ENCODE peak calls at places on chromosome X, in four cellular contexts. P is GM12878, V is K562, A is HepG2. F is an unnamed sample.

GRCh38 chrX:45756562-45756961 is 555.9 kb upstream of the DIPK2B start:
- DNase-seq in P (no peak), V (no peak), A (no peak), F (no peak)

GRCh38 chrX:149652232-149652981 is 20.8 kb upstream of the TMEM185A start:
- DNase-seq in P (no peak), V (no peak), A (no peak), F (no peak)

GRCh38 chrX:15204130-15204751 is 65.6 kb downstream of the ASB9 start:
- DNase-seq in P (peak), V (no peak), A (no peak), F (no peak)

GRCh38 chrX:119502727-119503483 is 34.7 kb downstream of the SLC25A5 start:
- DNase-seq in P (no peak), V (no peak), A (peak), F (no peak)

GRCh38 chrX:71911023-71911730 is 532 bp downstream of the NHSL2 start:
- DNase-seq in P (no peak), V (no peak), A (no peak), F (peak)

GRCh38 chrX:139112432-139112831 is 400.9 kb upstream of the FGF13 start:
- DNase-seq in P (no peak), V (no peak), A (no peak), F (no peak)

GRCh38 chrX:128805236-128805635 is 718.1 kb downstream of the SMARCA1 start:
- DNase-seq in P (no peak), V (no peak), A (no peak), F (no peak)

GRCh38 chrX:154797006-154797405 is 8.3 kb downstream of the MPP1 start:
- DNase-seq in P (no peak), V (no peak), A (no peak), F (no peak)

GRCh38 chrX:70226048-70226447 is 8.4 kb upstream of the AWAT1 start:
- DNase-seq in P (no peak), V (no peak), A (no peak), F (no peak)

GRCh38 chrX:97847885-97848679 is 964.4 kb downstream of the RPA4 start:
- DNase-seq in P (no peak), V (no peak), A (no peak), F (no peak)

GRCh38 chrX:9595131-9595530 is 130.3 kb downstream of the TBL1X start:
- DNase-seq in P (no peak), V (no peak), A (no peak), F (no peak)

GRCh38 chrX:46703980-46704379 is 54.9 kb downstream of the SLC9A7 start:
- DNase-seq in P (no peak), V (no peak), A (no peak), F (no peak)

GRCh38 chrX:31658360-31658759 is 586.5 kb upstream of the FTHL17 start:
- DNase-seq in P (no peak), V (peak), A (peak), F (peak)

GRCh38 chrX:103002576-103002975 is 61.4 kb downstream of the BEX1 start:
- DNase-seq in P (no peak), V (no peak), A (no peak), F (no peak)

GRCh38 chrX:111568356-111568755 is 56.9 kb downstream of the SERTM2 start:
- DNase-seq in P (no peak), V (peak), A (peak), F (peak)

GRCh38 chrX:8773117-8773516 is 28.1 kb downstream of the FAM9A start:
- DNase-seq in P (no peak), V (no peak), A (no peak), F (no peak)

GRCh38 chrX:125203737-125204578 is 115.7 kb upstream of the TEX13C start:
- DNase-seq in P (no peak), V (peak), A (no peak), F (no peak)

GRCh38 chrX:69388526-69388925 is 115.6 kb upstream of the NALF2 start:
- DNase-seq in P (no peak), V (no peak), A (no peak), F (no peak)

GRCh38 chrX:132615396-132616131 is 126.7 kb upstream of the MBNL3 start:
- DNase-seq in P (no peak), V (peak), A (peak), F (peak)

GRCh38 chrX:43386872-43387271 is 269.2 kb upstream of the MAOA start:
- DNase-seq in P (no peak), V (no peak), A (no peak), F (no peak)

GRCh38 chrX:2501246-2502102 is 698 bp upstream of the DHRSX start:
- DNase-seq in P (no peak), V (no peak), A (no peak), F (no peak)

GRCh38 chrX:142804085-142804484 is 221.6 kb upstream of the SPANXN4 start:
- DNase-seq in P (no peak), V (peak), A (no peak), F (peak)

GRCh38 chrX:148380614-148381561 is 119.5 kb upstream of the AFF2 start:
- DNase-seq in P (peak), V (no peak), A (no peak), F (no peak)

GRCh38 chrX:17550011-17550410 is 175.0 kb downstream of the NHS start:
- DNase-seq in P (no peak), V (no peak), A (no peak), F (no peak)

GRCh38 chrX:140141444-140142029 is 176.2 kb upstream of the CXorf66 start:
- DNase-seq in P (peak), V (peak), A (peak), F (peak)

GRCh38 chrX:45515262-45516215 is 314.9 kb upstream of the DIPK2B start:
- DNase-seq in P (no peak), V (peak), A (peak), F (peak)

GRCh38 chrX:40542972-40543371 is 37.8 kb upstream of the ATP6AP2 start:
- DNase-seq in P (no peak), V (no peak), A (no peak), F (no peak)
- TF ChIP-seq FOXK2 in P (no peak), V (no peak), A (no peak), F (no peak)

GRCh38 chrX:23511783-23512182 is 155.5 kb upstream of the PRDX4 start:
- DNase-seq in P (no peak), V (no peak), A (no peak), F (no peak)
- TF ChIP-seq FOXK2 in P (no peak), V (no peak), A (no peak), F (no peak)

GRCh38 chrX:121360280-121360679 is 312.9 kb downstream of the GLUD2 start:
- DNase-seq in P (no peak), V (no peak), A (no peak), F (no peak)

GRCh38 chrX:121356850-121357171 is 309.4 kb downstream of the GLUD2 start:
- DNase-seq in P (no peak), V (no peak), A (no peak), F (no peak)

DNA sequence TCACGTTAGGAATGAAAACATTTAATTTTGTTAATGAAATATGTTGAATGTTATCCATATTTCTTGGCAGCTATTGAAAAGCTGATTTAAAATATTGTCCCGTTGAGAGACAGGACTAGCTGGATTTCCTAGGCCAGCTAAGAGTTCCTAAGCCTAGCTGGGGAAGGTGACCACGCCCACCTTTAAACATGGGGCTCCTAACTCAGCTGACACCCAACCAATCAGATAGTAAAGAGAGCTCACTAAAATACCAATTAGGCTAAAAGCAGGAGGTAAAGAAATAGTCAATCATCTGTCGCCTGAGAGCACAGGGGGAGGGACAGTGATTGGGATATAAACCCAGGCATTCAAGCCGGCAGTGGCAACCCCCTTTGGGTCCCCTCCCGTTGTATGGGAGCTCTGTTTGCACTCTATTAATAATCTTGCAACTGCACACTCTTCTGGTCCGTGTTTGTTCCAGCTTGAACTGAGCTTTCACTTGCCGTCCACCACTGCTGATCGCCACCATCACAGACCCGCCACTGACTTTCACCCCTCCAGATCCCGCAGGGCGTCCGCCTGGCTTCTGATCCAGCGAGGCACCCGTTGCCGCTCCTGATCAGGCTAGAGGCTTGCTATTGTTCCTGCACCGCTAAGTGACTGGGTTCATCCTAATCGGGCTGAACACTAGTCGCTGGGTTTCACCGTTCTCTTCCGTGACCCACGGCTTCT is 308.9 kb downstream of the GLUD2 start:
- DNase-seq in P (no peak), V (peak), A (no peak), F (no peak)
- TF ChIP-seq FOXK2 in P (no peak), V (no peak), A (no peak), F (no peak)

DNA sequence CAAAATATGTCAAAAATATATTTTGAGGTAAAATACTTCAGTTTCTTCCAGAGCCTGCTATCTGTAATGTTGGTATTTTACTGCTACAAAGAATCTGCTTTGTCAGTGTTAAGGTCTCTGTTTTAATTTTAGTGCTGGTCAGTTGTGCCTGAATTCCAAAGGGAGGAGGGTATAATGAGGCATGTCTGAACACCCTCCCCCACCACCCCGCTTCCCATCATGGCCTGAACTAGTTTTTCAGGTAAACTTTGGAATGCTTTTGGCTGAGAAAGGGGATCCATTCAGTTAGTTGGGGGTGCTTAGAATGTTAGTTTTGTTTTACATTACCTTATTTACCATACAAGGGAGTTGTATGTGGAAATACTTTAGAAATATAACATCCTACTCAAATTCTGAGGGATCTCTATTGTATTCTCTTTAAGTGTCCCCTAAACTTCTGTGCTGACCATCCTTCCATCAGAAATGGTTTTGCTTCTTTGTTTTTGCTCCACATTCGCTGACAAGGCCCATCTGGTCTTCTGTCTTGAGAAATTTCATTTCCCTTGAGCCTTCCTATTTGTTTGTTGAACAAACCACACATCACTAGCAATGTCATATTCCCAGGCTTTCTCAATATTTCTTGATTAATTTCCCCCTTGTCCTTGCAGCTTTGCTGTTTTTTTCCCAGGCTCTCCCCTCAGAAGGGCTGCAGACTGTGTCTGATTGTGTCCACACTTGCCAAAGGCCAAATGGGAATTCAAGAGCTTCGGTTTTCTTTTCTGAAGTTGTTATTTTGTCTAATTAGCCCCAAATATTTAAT is 158.7 kb downstream of the MID1IP1 start:
- DNase-seq in P (no peak), V (no peak), A (no peak), F (no peak)
- TF ChIP-seq FOXK2 in P (no peak), V (no peak), A (no peak), F (no peak)

GRCh38 chrX:13383907-13384306 is 64.1 kb upstream of the ATXN3L start:
- DNase-seq in P (peak), V (no peak), A (no peak), F (no peak)

GRCh38 chrX:13386636-13387035 is 66.8 kb upstream of the ATXN3L start:
- DNase-seq in P (no peak), V (no peak), A (peak), F (no peak)

GRCh38 chrX:13386092-13386491 is 66.2 kb upstream of the ATXN3L start:
- DNase-seq in P (no peak), V (no peak), A (no peak), F (no peak)

GRCh38 chrX:13389501-13389900 is 69.6 kb upstream of the ATXN3L start:
- DNase-seq in P (no peak), V (no peak), A (no peak), F (no peak)

DNA sequence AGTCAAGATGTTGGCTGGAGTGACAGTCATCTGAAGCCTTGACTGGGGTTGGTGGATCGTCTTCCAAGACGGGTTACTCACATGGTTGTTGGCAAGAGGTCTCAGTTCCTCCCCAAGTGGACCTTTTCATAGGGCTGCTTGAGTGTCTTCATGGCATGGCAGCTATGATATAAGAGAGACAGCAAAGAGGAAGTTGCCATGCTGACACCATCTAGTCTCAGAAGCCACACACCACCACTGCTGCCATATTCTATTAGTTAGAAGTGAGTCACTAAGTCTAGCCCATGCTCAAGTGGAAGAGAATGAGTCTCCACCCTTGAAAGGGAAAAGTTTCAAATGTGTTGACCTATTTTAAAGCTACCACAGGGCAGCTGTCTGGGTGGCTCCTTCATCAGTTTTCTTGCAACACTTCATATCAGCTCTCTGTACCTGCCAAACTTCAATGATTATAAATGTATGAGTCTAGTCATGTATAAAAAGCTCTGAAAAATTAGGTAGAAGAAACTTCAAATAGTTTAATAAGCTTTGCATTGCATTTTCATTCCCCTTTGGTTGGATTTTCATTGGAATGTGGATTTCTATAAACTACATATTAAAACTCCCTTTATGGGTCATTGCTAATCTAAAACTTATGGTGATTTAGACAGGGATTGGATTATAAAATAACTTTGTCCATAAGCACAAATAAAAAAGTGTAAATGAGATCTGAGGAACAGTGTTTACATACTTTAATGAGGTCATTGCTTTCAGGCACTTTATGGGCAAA is 68.0 kb upstream of the ATXN3L start:
- DNase-seq in P (no peak), V (no peak), A (no peak), F (no peak)
- TF ChIP-seq FOXK2 in P (no peak), V (no peak), A (no peak), F (no peak)

GRCh38 chrX:136198010-136198409 is 50.7 kb downstream of the FHL1 start:
- DNase-seq in P (no peak), V (no peak), A (no peak), F (no peak)
- TF ChIP-seq FOXK2 in P (no peak), V (no peak), A (no peak), F (no peak)

GRCh38 chrX:106716004-106716403 is 10.5 kb upstream of the RNF128 start:
- DNase-seq in P (no peak), V (no peak), A (peak), F (no peak)

GRCh38 chrX:106716463-106716862 is 10.0 kb upstream of the RNF128 start:
- DNase-seq in P (no peak), V (no peak), A (no peak), F (no peak)

GRCh38 chrX:106718709-106719108 is 7.8 kb upstream of the RNF128 start:
- DNase-seq in P (no peak), V (no peak), A (peak), F (no peak)
- TF ChIP-seq FOXK2 in P (no peak), V (no peak), A (peak), F (no peak)

DNA sequence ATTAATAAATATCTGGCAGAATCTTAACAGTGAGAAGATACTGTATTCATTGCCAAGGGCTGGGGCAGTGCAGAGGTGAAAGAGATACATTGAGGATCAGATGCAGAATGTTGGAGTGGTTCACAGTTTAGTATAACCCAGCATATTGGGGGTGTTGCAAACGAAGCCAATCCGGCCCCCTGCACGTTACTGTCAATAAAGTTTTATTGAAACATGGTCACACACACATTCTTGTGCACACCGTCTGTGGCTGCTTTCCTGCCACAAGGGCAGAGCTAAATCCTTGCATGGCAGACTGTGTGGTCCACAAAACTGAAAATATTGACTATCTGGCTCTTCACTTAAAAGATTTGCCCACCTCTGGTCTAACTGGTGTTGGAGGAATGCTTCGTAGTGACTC is 119.7 kb downstream of the SHOX start:
- DNase-seq in P (no peak), V (no peak), A (no peak), F (no peak)
- TF ChIP-seq FOXK2 in P (no peak), V (no peak), A (no peak), F (no peak)

DNA sequence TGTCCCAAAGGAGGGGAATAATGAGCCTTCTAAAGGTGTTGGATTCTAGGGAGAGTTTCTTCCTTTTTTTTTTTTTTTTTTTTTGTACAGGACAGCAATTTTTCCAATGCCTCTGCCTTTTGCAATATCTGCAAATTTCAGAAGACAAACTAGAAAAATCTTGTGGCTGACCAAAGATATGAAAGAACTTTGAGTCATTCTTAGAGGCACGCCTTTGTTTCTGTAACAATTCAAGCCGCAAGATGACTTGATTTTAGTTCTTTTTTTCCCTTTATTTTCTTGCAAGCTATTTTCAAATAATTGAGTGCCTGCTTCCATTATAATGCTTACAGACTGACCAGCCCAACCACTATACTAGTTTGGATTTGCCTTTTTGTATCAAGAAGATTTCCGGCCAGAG is 47.6 kb upstream of the UXT start:
- DNase-seq in P (no peak), V (no peak), A (no peak), F (no peak)
- TF ChIP-seq FOXK2 in P (no peak), V (no peak), A (no peak), F (no peak)

DNA sequence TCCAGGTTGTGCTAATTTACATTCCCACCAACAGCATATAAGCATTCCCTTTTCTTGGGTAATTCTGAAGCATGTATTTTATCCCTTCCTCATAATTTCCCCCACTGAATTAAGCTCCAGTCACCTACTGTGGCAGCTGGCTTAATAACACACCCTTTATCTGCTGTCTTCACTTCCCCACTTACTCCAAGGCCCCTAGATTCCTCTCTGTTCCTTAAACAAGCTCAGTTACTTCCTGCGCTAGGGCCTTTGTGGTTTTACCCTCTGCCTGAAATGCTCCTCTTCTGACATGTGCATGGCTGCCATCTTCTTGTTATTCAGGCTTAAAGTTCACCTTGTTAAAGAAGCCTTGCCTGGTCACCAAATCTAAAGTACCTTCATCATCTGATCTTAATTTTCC is 47.2 kb upstream of the RPS6KA3 start:
- DNase-seq in P (no peak), V (no peak), A (no peak), F (no peak)
- TF ChIP-seq FOXK2 in P (no peak), V (no peak), A (no peak), F (no peak)